ENCODE peak calls at places on chromosomes 13 and 19, in four cellular contexts. One of them, this sample, is unnamed.

GRCh38 chr13:79108914-79109643 is 297.0 kb downstream of the RBM26 start:
- DNase-seq in Calu3: no peak
- DNase-seq in fibroblast of mammary gland: no peak
- DNase-seq in CD4-positive, alpha-beta T cell: no peak
- DNase-seq in this sample: no peak

GRCh38 chr13:100088648-100089601 is at the start of gene PCCA:
- DNase-seq in Calu3: peak
- DNase-seq in fibroblast of mammary gland: peak
- DNase-seq in CD4-positive, alpha-beta T cell: peak
- DNase-seq in this sample: peak

GRCh38 chr13:29754486-29754806 is 96.0 kb downstream of the UBL3 start:
- DNase-seq in Calu3: no peak
- DNase-seq in fibroblast of mammary gland: peak
- DNase-seq in CD4-positive, alpha-beta T cell: no peak
- DNase-seq in this sample: no peak

GRCh38 chr13:44698076-44698475 is 121.9 kb upstream of the TSC22D1 start:
- DNase-seq in Calu3: no peak
- DNase-seq in fibroblast of mammary gland: no peak
- DNase-seq in CD4-positive, alpha-beta T cell: no peak
- DNase-seq in this sample: no peak

GRCh38 chr19:1234670-1235380 is 3.0 kb downstream of the CBARP start:
- DNase-seq in Calu3: no peak
- DNase-seq in fibroblast of mammary gland: no peak
- DNase-seq in CD4-positive, alpha-beta T cell: no peak
- DNase-seq in this sample: no peak

GRCh38 chr19:29612801-29613595 is 6.9 kb downstream of the POP4 start:
- DNase-seq in Calu3: no peak
- DNase-seq in fibroblast of mammary gland: no peak
- DNase-seq in CD4-positive, alpha-beta T cell: no peak
- DNase-seq in this sample: no peak

GRCh38 chr19:7658219-7658686 is 10.6 kb upstream of the RETN start:
- DNase-seq in Calu3: no peak
- DNase-seq in fibroblast of mammary gland: no peak
- DNase-seq in CD4-positive, alpha-beta T cell: no peak
- DNase-seq in this sample: no peak

GRCh38 chr13:112441226-112441625 is 65.1 kb downstream of the SPACA7 start:
- DNase-seq in Calu3: no peak
- DNase-seq in fibroblast of mammary gland: no peak
- DNase-seq in CD4-positive, alpha-beta T cell: no peak
- DNase-seq in this sample: no peak

GRCh38 chr19:58538257-58539168 is 5.4 kb upstream of the TRIM28 start:
- DNase-seq in Calu3: peak
- DNase-seq in fibroblast of mammary gland: no peak
- DNase-seq in CD4-positive, alpha-beta T cell: no peak
- DNase-seq in this sample: peak

GRCh38 chr19:38720559-38721236 is 23.6 kb downstream of the CAPN12 start:
- DNase-seq in Calu3: no peak
- DNase-seq in fibroblast of mammary gland: no peak
- DNase-seq in CD4-positive, alpha-beta T cell: no peak
- DNase-seq in this sample: no peak

GRCh38 chr19:38719761-38720558 is 24.3 kb downstream of the CAPN12 start:
- DNase-seq in Calu3: peak
- DNase-seq in fibroblast of mammary gland: no peak
- DNase-seq in CD4-positive, alpha-beta T cell: no peak
- DNase-seq in this sample: no peak

GRCh38 chr19:38717855-38718254 is 26.4 kb downstream of the CAPN12 start:
- DNase-seq in Calu3: no peak
- DNase-seq in fibroblast of mammary gland: no peak
- DNase-seq in CD4-positive, alpha-beta T cell: no peak
- DNase-seq in this sample: no peak

GRCh38 chr19:38717051-38717450 is 27.2 kb downstream of the CAPN12 start:
- DNase-seq in Calu3: no peak
- DNase-seq in fibroblast of mammary gland: no peak
- DNase-seq in CD4-positive, alpha-beta T cell: no peak
- DNase-seq in this sample: no peak

GRCh38 chr19:38718747-38719543 is 25.3 kb downstream of the CAPN12 start:
- DNase-seq in Calu3: peak
- DNase-seq in fibroblast of mammary gland: no peak
- DNase-seq in CD4-positive, alpha-beta T cell: no peak
- DNase-seq in this sample: no peak
- TF ChIP-seq CTCF in Calu3: peak
- TF ChIP-seq CTCF in fibroblast of mammary gland: peak
- TF ChIP-seq CTCF in CD4-positive, alpha-beta T cell: no peak
- TF ChIP-seq CTCF in this sample: no peak

GRCh38 chr13:37476874-37477273 is 121.7 kb downstream of the POSTN start:
- DNase-seq in Calu3: no peak
- DNase-seq in fibroblast of mammary gland: peak
- DNase-seq in CD4-positive, alpha-beta T cell: no peak
- DNase-seq in this sample: no peak

GRCh38 chr13:37475151-37475550 is 123.4 kb downstream of the POSTN start:
- DNase-seq in Calu3: no peak
- DNase-seq in fibroblast of mammary gland: no peak
- DNase-seq in CD4-positive, alpha-beta T cell: no peak
- DNase-seq in this sample: no peak

GRCh38 chr13:37475966-37476365 is 122.6 kb downstream of the POSTN start:
- DNase-seq in Calu3: no peak
- DNase-seq in fibroblast of mammary gland: no peak
- DNase-seq in CD4-positive, alpha-beta T cell: no peak
- DNase-seq in this sample: no peak

DNA sequence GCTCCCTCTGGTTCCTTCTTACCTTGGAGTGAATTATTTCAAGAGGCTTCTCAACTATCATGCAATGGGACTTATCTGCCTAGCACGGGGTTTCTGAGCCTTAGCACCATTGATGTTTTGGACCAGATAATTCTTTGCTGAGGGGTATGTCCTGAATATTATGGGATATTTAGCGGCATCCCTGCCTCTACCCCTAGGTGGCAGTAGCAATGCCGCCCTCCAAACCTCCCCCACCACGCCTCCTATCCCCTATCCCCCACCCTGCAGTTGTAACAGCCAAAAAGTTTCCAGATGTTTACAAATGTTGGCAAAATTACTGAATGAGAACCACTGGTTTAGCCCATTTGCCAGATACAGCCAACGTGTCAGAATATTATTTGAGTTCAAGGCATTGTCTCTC is 125.5 kb downstream of the POSTN start:
- DNase-seq in Calu3: no peak
- DNase-seq in fibroblast of mammary gland: no peak
- DNase-seq in CD4-positive, alpha-beta T cell: no peak
- DNase-seq in this sample: no peak
- TF ChIP-seq CTCF in Calu3: no peak
- TF ChIP-seq CTCF in fibroblast of mammary gland: no peak
- TF ChIP-seq CTCF in CD4-positive, alpha-beta T cell: no peak
- TF ChIP-seq CTCF in this sample: no peak

GRCh38 chr19:23440207-23440606 is 44.9 kb upstream of the ZNF91 start:
- DNase-seq in Calu3: no peak
- DNase-seq in fibroblast of mammary gland: no peak
- DNase-seq in CD4-positive, alpha-beta T cell: no peak
- DNase-seq in this sample: no peak
- TF ChIP-seq CTCF in Calu3: no peak
- TF ChIP-seq CTCF in fibroblast of mammary gland: peak
- TF ChIP-seq CTCF in CD4-positive, alpha-beta T cell: no peak
- TF ChIP-seq CTCF in this sample: no peak

DNA sequence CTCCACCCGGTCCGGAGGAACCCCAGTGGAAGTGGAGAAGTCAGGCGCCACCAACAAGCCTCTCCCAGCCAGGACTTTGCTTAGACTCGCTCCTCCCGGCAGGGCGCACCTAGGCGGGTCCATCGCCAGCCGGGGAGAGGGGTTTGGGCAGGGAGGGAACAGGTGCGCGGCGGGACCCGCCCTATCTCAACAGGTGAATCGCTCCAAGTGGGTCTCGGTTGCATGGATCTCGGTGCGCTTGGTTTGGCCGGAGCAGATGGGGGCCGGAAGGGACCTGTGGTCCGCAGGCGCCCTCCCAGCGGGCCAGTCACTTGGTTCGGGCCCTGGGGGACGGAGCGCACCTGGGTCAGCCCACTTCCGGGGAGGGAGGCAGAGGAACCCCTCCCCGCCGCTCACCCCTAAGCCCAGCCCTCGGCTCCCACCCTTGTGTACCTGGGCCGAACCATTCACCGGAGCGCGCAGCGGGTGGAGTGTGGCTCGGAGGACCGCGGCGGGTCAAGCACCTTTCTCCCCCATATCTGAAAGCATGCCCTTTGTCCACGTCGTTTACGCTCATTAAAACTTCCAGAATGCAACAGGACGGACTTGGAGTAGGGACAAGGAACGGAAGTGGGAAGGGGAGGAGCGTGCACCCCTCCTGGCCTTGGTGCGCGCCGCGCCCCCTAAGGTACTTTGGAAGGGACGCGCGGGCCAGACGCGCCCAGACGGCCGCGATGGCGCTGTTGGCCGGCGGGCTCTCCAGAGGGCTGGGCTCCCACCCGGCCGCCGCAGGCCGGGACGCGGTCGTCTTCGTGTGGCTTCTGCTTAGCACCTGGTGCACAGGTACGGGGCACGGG is at the start of gene LSR:
- DNase-seq in Calu3: peak
- DNase-seq in fibroblast of mammary gland: no peak
- DNase-seq in CD4-positive, alpha-beta T cell: peak
- DNase-seq in this sample: peak
- TF ChIP-seq CTCF in Calu3: peak
- TF ChIP-seq CTCF in fibroblast of mammary gland: no peak
- TF ChIP-seq CTCF in CD4-positive, alpha-beta T cell: no peak
- TF ChIP-seq CTCF in this sample: no peak

GRCh38 chr13:102470283-102470920 is 68.6 kb upstream of the FGF14 start:
- DNase-seq in Calu3: no peak
- DNase-seq in fibroblast of mammary gland: no peak
- DNase-seq in CD4-positive, alpha-beta T cell: no peak
- DNase-seq in this sample: no peak
- TF ChIP-seq CTCF in Calu3: no peak
- TF ChIP-seq CTCF in fibroblast of mammary gland: no peak
- TF ChIP-seq CTCF in CD4-positive, alpha-beta T cell: no peak
- TF ChIP-seq CTCF in this sample: no peak

DNA sequence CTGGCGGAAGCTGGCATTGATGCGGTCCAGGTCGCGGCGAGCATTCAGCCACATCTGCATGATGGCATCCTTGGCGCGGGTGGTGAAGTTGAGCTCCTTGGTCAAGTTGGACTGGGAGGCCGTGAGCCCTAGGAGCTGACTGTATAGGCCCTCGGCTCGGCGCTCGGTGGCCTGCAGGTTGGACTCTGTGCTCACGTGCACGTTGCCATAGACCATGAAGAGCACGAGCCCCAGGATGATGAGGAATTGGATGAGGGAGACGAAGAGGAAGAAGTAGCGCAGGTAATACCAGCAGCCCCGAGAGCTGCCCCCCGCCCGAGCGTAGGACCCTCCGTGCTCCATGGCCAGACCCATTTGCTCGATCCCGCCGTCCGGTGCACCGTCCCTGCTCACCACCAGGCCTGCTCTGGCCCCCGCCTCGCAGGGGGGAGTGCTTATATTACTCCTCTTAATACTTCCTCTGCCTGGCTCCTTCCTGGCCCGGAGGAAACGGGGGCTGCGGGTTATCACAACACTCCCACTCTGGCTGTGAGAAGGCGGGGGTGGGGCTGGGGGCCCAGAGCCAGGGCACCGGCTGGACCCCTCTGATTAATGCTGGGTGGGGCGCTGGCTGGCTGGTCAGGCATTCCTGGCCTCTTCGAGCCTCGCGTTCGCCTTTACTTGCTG is at the start of gene PLVAP:
- DNase-seq in Calu3: no peak
- DNase-seq in fibroblast of mammary gland: no peak
- DNase-seq in CD4-positive, alpha-beta T cell: no peak
- DNase-seq in this sample: no peak
- TF ChIP-seq CTCF in Calu3: no peak
- TF ChIP-seq CTCF in fibroblast of mammary gland: no peak
- TF ChIP-seq CTCF in CD4-positive, alpha-beta T cell: no peak
- TF ChIP-seq CTCF in this sample: no peak

GRCh38 chr19:3977242-3978143 is 6.6 kb upstream of the DAPK3 start:
- DNase-seq in Calu3: no peak
- DNase-seq in fibroblast of mammary gland: no peak
- DNase-seq in CD4-positive, alpha-beta T cell: no peak
- DNase-seq in this sample: no peak
- TF ChIP-seq CTCF in Calu3: peak
- TF ChIP-seq CTCF in fibroblast of mammary gland: no peak
- TF ChIP-seq CTCF in CD4-positive, alpha-beta T cell: no peak
- TF ChIP-seq CTCF in this sample: peak

DNA sequence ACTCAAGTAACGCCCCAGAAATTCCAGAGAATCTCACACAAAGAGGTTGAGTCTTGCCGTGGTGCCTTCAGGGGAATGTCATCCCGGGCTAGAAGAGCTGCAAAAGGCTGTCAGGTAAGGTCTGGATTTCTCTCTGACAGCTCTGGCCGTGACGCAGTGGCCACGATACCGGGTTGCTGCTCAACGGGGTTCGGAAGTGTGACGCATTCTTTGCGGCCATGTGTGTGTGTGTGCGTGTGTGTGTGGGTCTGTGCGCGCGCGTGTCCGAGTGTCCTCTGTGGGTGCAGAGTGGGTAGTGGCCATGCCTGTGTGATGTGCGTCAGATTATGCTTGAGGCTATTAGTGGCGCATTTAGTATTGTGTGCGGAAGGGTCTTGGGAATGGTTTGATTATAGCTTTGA is 306 bp downstream of the ZNF540 start:
- DNase-seq in Calu3: peak
- DNase-seq in fibroblast of mammary gland: peak
- DNase-seq in CD4-positive, alpha-beta T cell: peak
- DNase-seq in this sample: no peak
- TF ChIP-seq CTCF in Calu3: no peak
- TF ChIP-seq CTCF in fibroblast of mammary gland: no peak
- TF ChIP-seq CTCF in CD4-positive, alpha-beta T cell: no peak
- TF ChIP-seq CTCF in this sample: no peak

This sample was measured in mesothelial cell of epicardium.